ENCODE peak calls at places on chromosome 2, in eight cellular contexts. One of them, this sample, is unnamed.

GRCh38 chr2:239155806-239156480 is 244.9 kb downstream of the HDAC4 start:
- DNase-seq in GM23338: no peak
- DNase-seq in astrocyte of the spinal cord: no peak
- DNase-seq in brain microvascular endothelial cell: no peak
- DNase-seq in astrocyte: no peak
- DNase-seq in GM20000: no peak
- DNase-seq in H9: peak
- DNase-seq in esophagus squamous epithelium: no peak
- DNase-seq in this sample: peak

GRCh38 chr2:240896871-240897692 is 1.1 kb upstream of the MAB21L4 start:
- DNase-seq in GM20000: no peak
- DNase-seq in astrocyte: no peak
- DNase-seq in esophagus squamous epithelium: no peak
- DNase-seq in H9: no peak
- DNase-seq in GM23338: no peak
- DNase-seq in brain microvascular endothelial cell: no peak
- DNase-seq in astrocyte of the spinal cord: no peak
- DNase-seq in this sample: no peak

GRCh38 chr2:190683802-190684201 is 34.9 kb downstream of the NAB1 start:
- DNase-seq in H9: no peak
- DNase-seq in GM20000: no peak
- DNase-seq in GM23338: no peak
- DNase-seq in astrocyte of the spinal cord: peak
- DNase-seq in esophagus squamous epithelium: no peak
- DNase-seq in brain microvascular endothelial cell: peak
- DNase-seq in astrocyte: no peak
- DNase-seq in this sample: no peak

GRCh38 chr2:55936351-55936750 is 12.8 kb upstream of the EFEMP1 start:
- DNase-seq in astrocyte: peak
- DNase-seq in H9: no peak
- DNase-seq in GM20000: no peak
- DNase-seq in GM23338: no peak
- DNase-seq in brain microvascular endothelial cell: no peak
- DNase-seq in astrocyte of the spinal cord: no peak
- DNase-seq in esophagus squamous epithelium: no peak
- DNase-seq in this sample: no peak

GRCh38 chr2:125167152-125167551 is 1142.1 kb downstream of the CNTNAP5 start:
- DNase-seq in GM20000: no peak
- DNase-seq in astrocyte of the spinal cord: peak
- DNase-seq in esophagus squamous epithelium: no peak
- DNase-seq in GM23338: no peak
- DNase-seq in brain microvascular endothelial cell: no peak
- DNase-seq in H9: no peak
- DNase-seq in astrocyte: peak
- DNase-seq in this sample: no peak

GRCh38 chr2:41326801-41327200 is 721.0 kb upstream of the PKDCC start:
- DNase-seq in GM20000: no peak
- DNase-seq in H9: peak
- DNase-seq in esophagus squamous epithelium: no peak
- DNase-seq in astrocyte of the spinal cord: no peak
- DNase-seq in brain microvascular endothelial cell: no peak
- DNase-seq in astrocyte: no peak
- DNase-seq in GM23338: peak
- DNase-seq in this sample: no peak

GRCh38 chr2:182173944-182174622 is 188.4 kb downstream of the PPP1R1C start:
- DNase-seq in astrocyte of the spinal cord: no peak
- DNase-seq in GM20000: no peak
- DNase-seq in GM23338: no peak
- DNase-seq in esophagus squamous epithelium: no peak
- DNase-seq in brain microvascular endothelial cell: peak
- DNase-seq in H9: no peak
- DNase-seq in astrocyte: peak
- DNase-seq in this sample: no peak

GRCh38 chr2:128606837-128607236 is 288.2 kb upstream of the HS6ST1 start:
- DNase-seq in brain microvascular endothelial cell: no peak
- DNase-seq in esophagus squamous epithelium: no peak
- DNase-seq in GM23338: no peak
- DNase-seq in GM20000: no peak
- DNase-seq in H9: peak
- DNase-seq in astrocyte of the spinal cord: no peak
- DNase-seq in astrocyte: no peak
- DNase-seq in this sample: no peak

GRCh38 chr2:64562148-64562784 is 38.1 kb downstream of the AFTPH start:
- DNase-seq in astrocyte of the spinal cord: peak
- DNase-seq in GM20000: no peak
- DNase-seq in brain microvascular endothelial cell: no peak
- DNase-seq in H9: no peak
- DNase-seq in esophagus squamous epithelium: no peak
- DNase-seq in GM23338: peak
- DNase-seq in astrocyte: no peak
- DNase-seq in this sample: no peak

GRCh38 chr2:241609859-241610793 is 26.8 kb downstream of the THAP4 start:
- DNase-seq in GM20000: peak
- DNase-seq in GM23338: peak
- DNase-seq in brain microvascular endothelial cell: peak
- DNase-seq in astrocyte: peak
- DNase-seq in esophagus squamous epithelium: peak
- DNase-seq in astrocyte of the spinal cord: peak
- DNase-seq in H9: peak
- DNase-seq in this sample: peak

GRCh38 chr2:187962538-187962937 is 329.1 kb upstream of the GULP1 start:
- DNase-seq in brain microvascular endothelial cell: no peak
- DNase-seq in GM20000: no peak
- DNase-seq in astrocyte of the spinal cord: no peak
- DNase-seq in astrocyte: no peak
- DNase-seq in esophagus squamous epithelium: no peak
- DNase-seq in GM23338: no peak
- DNase-seq in H9: no peak
- DNase-seq in this sample: no peak

GRCh38 chr2:120883607-120884405 is 148.1 kb downstream of the GLI2 start:
- DNase-seq in esophagus squamous epithelium: no peak
- DNase-seq in astrocyte of the spinal cord: no peak
- DNase-seq in GM20000: no peak
- DNase-seq in astrocyte: no peak
- DNase-seq in brain microvascular endothelial cell: no peak
- DNase-seq in GM23338: peak
- DNase-seq in H9: no peak
- DNase-seq in this sample: no peak
- TF ChIP-seq CTCF in esophagus squamous epithelium: no peak
- TF ChIP-seq CTCF in astrocyte of the spinal cord: no peak
- TF ChIP-seq CTCF in GM20000: no peak
- TF ChIP-seq CTCF in astrocyte: no peak
- TF ChIP-seq CTCF in brain microvascular endothelial cell: peak
- TF ChIP-seq CTCF in GM23338: peak
- TF ChIP-seq CTCF in H9: peak
- TF ChIP-seq CTCF in this sample: no peak

GRCh38 chr2:82234283-82234682 is 1929.7 kb upstream of the LRRTM1 start:
- DNase-seq in H9: peak
- DNase-seq in esophagus squamous epithelium: no peak
- DNase-seq in astrocyte of the spinal cord: no peak
- DNase-seq in brain microvascular endothelial cell: no peak
- DNase-seq in astrocyte: no peak
- DNase-seq in GM20000: no peak
- DNase-seq in GM23338: peak
- DNase-seq in this sample: no peak
- TF ChIP-seq CTCF in H9: peak
- TF ChIP-seq CTCF in esophagus squamous epithelium: no peak
- TF ChIP-seq CTCF in astrocyte of the spinal cord: no peak
- TF ChIP-seq CTCF in brain microvascular endothelial cell: no peak
- TF ChIP-seq CTCF in astrocyte: no peak
- TF ChIP-seq CTCF in GM20000: no peak
- TF ChIP-seq CTCF in GM23338: peak
- TF ChIP-seq CTCF in this sample: no peak

GRCh38 chr2:127515383-127515915 is 10.8 kb downstream of the IWS1 start:
- DNase-seq in astrocyte of the spinal cord: no peak
- DNase-seq in GM23338: peak
- DNase-seq in astrocyte: peak
- DNase-seq in esophagus squamous epithelium: no peak
- DNase-seq in brain microvascular endothelial cell: no peak
- DNase-seq in GM20000: no peak
- DNase-seq in H9: no peak
- DNase-seq in this sample: no peak
- TF ChIP-seq CTCF in astrocyte of the spinal cord: no peak
- TF ChIP-seq CTCF in GM23338: no peak
- TF ChIP-seq CTCF in astrocyte: no peak
- TF ChIP-seq CTCF in esophagus squamous epithelium: no peak
- TF ChIP-seq CTCF in brain microvascular endothelial cell: no peak
- TF ChIP-seq CTCF in GM20000: no peak
- TF ChIP-seq CTCF in H9: no peak
- TF ChIP-seq CTCF in this sample: no peak

DNA sequence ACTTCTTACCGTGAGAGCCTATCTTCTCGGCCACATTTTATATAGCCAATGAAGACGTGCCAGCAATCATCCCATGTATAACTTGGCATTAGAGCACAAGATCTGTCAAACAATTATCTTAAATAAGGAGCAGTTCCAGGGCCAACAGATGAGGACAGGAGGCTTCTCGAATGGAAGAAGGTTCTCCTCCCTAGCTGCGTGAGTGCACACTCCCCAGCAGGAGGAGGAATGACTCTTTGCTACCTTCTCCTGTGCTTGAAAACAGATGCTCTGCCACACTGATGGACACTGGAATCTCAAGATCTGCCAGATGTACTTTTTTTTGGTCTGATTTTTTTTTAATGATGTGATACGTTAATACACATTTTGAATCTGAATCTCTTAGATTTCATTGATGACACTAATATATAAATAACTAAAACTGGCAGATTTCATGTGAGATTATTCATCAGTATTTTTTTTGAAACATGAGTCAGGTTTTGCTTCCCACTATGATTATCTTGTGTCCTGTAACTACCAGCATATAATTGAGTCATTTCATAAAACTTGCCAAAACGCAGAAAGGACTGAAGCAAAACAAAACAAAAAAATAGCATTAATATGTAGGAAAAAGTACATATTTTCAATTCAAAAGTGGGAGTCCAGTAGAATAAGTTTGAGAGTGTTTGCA is 626 bp upstream of the VIT start:
- DNase-seq in astrocyte: peak
- DNase-seq in brain microvascular endothelial cell: peak
- DNase-seq in GM20000: no peak
- DNase-seq in H9: no peak
- DNase-seq in esophagus squamous epithelium: no peak
- DNase-seq in GM23338: peak
- DNase-seq in astrocyte of the spinal cord: peak
- DNase-seq in this sample: no peak
- TF ChIP-seq CTCF in astrocyte: peak
- TF ChIP-seq CTCF in brain microvascular endothelial cell: peak
- TF ChIP-seq CTCF in GM20000: no peak
- TF ChIP-seq CTCF in H9: peak
- TF ChIP-seq CTCF in esophagus squamous epithelium: peak
- TF ChIP-seq CTCF in GM23338: peak
- TF ChIP-seq CTCF in astrocyte of the spinal cord: peak
- TF ChIP-seq CTCF in this sample: no peak

GRCh38 chr2:74556159-74556558 is 1.6 kb downstream of the DOK1 start:
- DNase-seq in astrocyte: no peak
- DNase-seq in GM23338: no peak
- DNase-seq in GM20000: no peak
- DNase-seq in brain microvascular endothelial cell: no peak
- DNase-seq in astrocyte of the spinal cord: no peak
- DNase-seq in H9: no peak
- DNase-seq in esophagus squamous epithelium: no peak
- DNase-seq in this sample: no peak
- TF ChIP-seq CTCF in astrocyte: no peak
- TF ChIP-seq CTCF in GM23338: no peak
- TF ChIP-seq CTCF in GM20000: no peak
- TF ChIP-seq CTCF in brain microvascular endothelial cell: no peak
- TF ChIP-seq CTCF in astrocyte of the spinal cord: no peak
- TF ChIP-seq CTCF in H9: no peak
- TF ChIP-seq CTCF in esophagus squamous epithelium: no peak
- TF ChIP-seq CTCF in this sample: no peak